ENCODE peak calls at places on chromosomes 5 and 9, in seven cellular contexts. G is upper lobe of left lung; O is stimulated activated CD8-positive, alpha-beta memory T cell treated with anti-CD3 and anti-CD28 coated beads, Interleukin-12 subunit alpha, Interleukin-12 subunit beta, amount 100 ng/mL, for 4 hours; J is GM03348; I is iPS-NIHi11; Z is AG08395; U is RPMI7951. Y is an unnamed sample.

GRCh38 chr9:357560-357959 is 142.9 kb downstream of the DOCK8 start:
- DNase-seq in G (no peak), O (no peak), J (no peak), I (no peak), Z (no peak), U (no peak), Y (no peak)

GRCh38 chr5:100901851-100902341 is 1.2 kb downstream of the ST8SIA4 start:
- DNase-seq in G (no peak), O (no peak), J (no peak), I (peak; percentile 8), Z (no peak), U (no peak), Y (peak; percentile 32)

GRCh38 chr5:56012281-56012963 is 17.7 kb upstream of the IL6ST start:
- DNase-seq in G (no peak), O (no peak), J (no peak), I (no peak), Z (peak; percentile 13), U (peak; percentile 58), Y (peak; percentile 54)

GRCh38 chr9:72141484-72141883 is 7.8 kb upstream of the GDA start:
- DNase-seq in G (no peak), O (no peak), J (no peak), I (no peak), Z (no peak), U (no peak), Y (no peak)

GRCh38 chr5:418681-419121 is 24.3 kb upstream of the EXOC3 start:
- DNase-seq in G (peak; percentile 53), O (no peak), J (peak; percentile 42), I (no peak), Z (peak; percentile 68), U (peak; percentile 95), Y (no peak)

GRCh38 chr5:59180515-59180914 is 597.6 kb downstream of the RAB3C start:
- DNase-seq in G (no peak), O (no peak), J (no peak), I (no peak), Z (no peak), U (no peak), Y (no peak)

GRCh38 chr5:115184780-115185179 is 15.1 kb upstream of the TRIM36 start:
- DNase-seq in G (no peak), O (no peak), J (no peak), I (no peak), Z (no peak), U (no peak), Y (no peak)

GRCh38 chr5:58266402-58266801 is 193.5 kb downstream of the PLK2 start:
- DNase-seq in G (no peak), O (no peak), J (no peak), I (no peak), Z (no peak), U (peak; percentile 8), Y (no peak)

GRCh38 chr5:96016216-96016615 is 54.6 kb upstream of the ELL2 start:
- DNase-seq in G (no peak), O (no peak), J (no peak), I (no peak), Z (no peak), U (no peak), Y (no peak)

GRCh38 chr5:77168187-77168883 is 42.1 kb upstream of the PDE8B start:
- DNase-seq in G (peak; percentile 74), O (no peak), J (peak; percentile 69), I (no peak), Z (peak; percentile 66), U (peak; percentile 54), Y (peak; percentile 80)

GRCh38 chr9:81772144-81772543 is 82.8 kb upstream of the TLE1 start:
- DNase-seq in G (no peak), O (no peak), J (peak; percentile 12), I (no peak), Z (peak; percentile 52), U (no peak), Y (no peak)

GRCh38 chr5:115545065-115545882 is 699 bp upstream of the FEM1C start:
- DNase-seq in G (no peak), O (no peak), J (no peak), I (no peak), Z (no peak), U (no peak), Y (no peak)

GRCh38 chr5:137563646-137564474 is 64.7 kb upstream of the SPOCK1 start:
- DNase-seq in G (no peak), O (no peak), J (peak; percentile 83), I (no peak), Z (peak; percentile 80), U (peak; percentile 80), Y (no peak)

GRCh38 chr5:42982107-42982622 is 58.0 kb downstream of the ANXA2R start:
- DNase-seq in G (peak; percentile 84), O (no peak), J (no peak), I (no peak), Z (no peak), U (peak; percentile 54), Y (no peak)

GRCh38 chr5:149386166-149386565 is 7.1 kb upstream of the IL17B start:
- DNase-seq in G (no peak), O (no peak), J (no peak), I (no peak), Z (no peak), U (no peak), Y (no peak)

GRCh38 chr5:150411245-150411979 is 1.3 kb downstream of the CD74 start:
- DNase-seq in G (no peak), O (peak; percentile 41), J (no peak), I (peak; percentile 15), Z (no peak), U (no peak), Y (peak; percentile 77)

GRCh38 chr9:129126789-129127618 is 15.8 kb downstream of the PTPA start:
- DNase-seq in G (no peak), O (no peak), J (no peak), I (peak; percentile 69), Z (no peak), U (no peak), Y (no peak)

GRCh38 chr5:111603446-111603827 is 91.1 kb upstream of the STARD4 start:
- DNase-seq in G (no peak), O (no peak), J (no peak), I (no peak), Z (no peak), U (peak; percentile 42), Y (no peak)

GRCh38 chr9:36597412-36598178 is 24.9 kb downstream of the MELK start:
- DNase-seq in G (no peak), O (no peak), J (peak; percentile 76), I (peak; percentile 61), Z (peak; percentile 75), U (peak; percentile 40), Y (no peak)

GRCh38 chr9:113501129-113501686 is 37.7 kb downstream of the RGS3 start:
- DNase-seq in G (peak; percentile 74), O (no peak), J (no peak), I (peak; percentile 67), Z (no peak), U (no peak), Y (no peak)

GRCh38 chr5:34616665-34617064 is 39.5 kb upstream of the RAI14 start:
- DNase-seq in G (no peak), O (no peak), J (no peak), I (no peak), Z (no peak), U (no peak), Y (no peak)

GRCh38 chr5:95057610-95058009 is 227.3 kb downstream of the MCTP1 start:
- DNase-seq in G (no peak), O (no peak), J (no peak), I (no peak), Z (no peak), U (no peak), Y (no peak)

GRCh38 chr5:14108170-14108996 is 34.8 kb upstream of the TRIO start:
- DNase-seq in G (no peak), O (no peak), J (peak; percentile 71), I (peak; percentile 82), Z (peak; percentile 72), U (peak; percentile 81), Y (peak; percentile 71)

GRCh38 chr9:117034862-117035261 is 347.8 kb downstream of the TRIM32 start:
- DNase-seq in G (no peak), O (no peak), J (no peak), I (peak; percentile 70), Z (no peak), U (peak; percentile 2), Y (no peak)

GRCh38 chr9:16112116-16112515 is 559.3 kb downstream of the CCDC171 start:
- DNase-seq in G (no peak), O (no peak), J (no peak), I (peak; percentile 42), Z (no peak), U (no peak), Y (no peak)

GRCh38 chr5:138963763-138964371 is 88.7 kb upstream of the LRRTM2 start:
- DNase-seq in G (no peak), O (no peak), J (no peak), I (no peak), Z (no peak), U (peak; percentile 11), Y (no peak)

GRCh38 chr9:21685502-21685901 is 116.9 kb upstream of the MTAP start:
- DNase-seq in G (no peak), O (no peak), J (no peak), I (no peak), Z (no peak), U (no peak), Y (no peak)

GRCh38 chr5:137336161-137336560 is 163.0 kb downstream of the SPOCK1 start:
- DNase-seq in G (no peak), O (no peak), J (peak; percentile 35), I (no peak), Z (no peak), U (no peak), Y (no peak)

GRCh38 chr9:129333613-129333960 is 155.5 kb upstream of the IER5L start:
- DNase-seq in G (no peak), O (no peak), J (no peak), I (peak; percentile 64), Z (no peak), U (no peak), Y (no peak)

GRCh38 chr9:20491612-20492011 is 130.7 kb downstream of the MLLT3 start:
- DNase-seq in G (no peak), O (no peak), J (no peak), I (no peak), Z (no peak), U (no peak), Y (no peak)

Y was measured in stomach.